ENCODE peak calls at places on chromosomes 2 and 18, in seven cellular contexts. X is astrocyte, S is kidney, M is lung, L is GM23248, F is cardiac muscle cell, H is HCT116. K is an unnamed sample. For H3K36me3, the result is how much of the 10 kb centered on the place peaks cover.

GRCh38 chr18:212780-213179 is 54.4 kb downstream of the USP14 start:
- DNase-seq in X (no peak), S (no peak), M (no peak), L (peak), F (peak), H (no peak), K (no peak)

GRCh38 chr2:75055820-75056675 is 97.6 kb downstream of the POLE4 start:
- DNase-seq in X (peak), S (no peak), M (no peak), L (peak), F (no peak), H (no peak), K (no peak)

GRCh38 chr2:38215993-38216392 is 140.0 kb upstream of the CYP1B1 start:
- DNase-seq in X (no peak), S (no peak), M (no peak), L (peak), F (peak), H (no peak), K (no peak)

GRCh38 chr2:52269696-52270485 is 1238.0 kb upstream of the NRXN1 start:
- DNase-seq in X (peak), S (no peak), M (no peak), L (peak), F (peak), H (no peak), K (no peak)

GRCh38 chr18:9404565-9405060 is 70.0 kb downstream of the TWSG1 start:
- DNase-seq in X (peak), S (no peak), M (no peak), L (no peak), F (peak), H (no peak), K (no peak)

GRCh38 chr2:85797959-85798358 is 44.2 kb downstream of the ATOH8 start:
- DNase-seq in X (no peak), S (no peak), M (no peak), L (peak), F (peak), H (no peak), K (no peak)

GRCh38 chr2:27407798-27408491 is 1.4 kb downstream of the PPM1G start:
- DNase-seq in X (peak), S (no peak), M (no peak), L (peak), F (peak), H (peak), K (peak)

GRCh38 chr2:203135105-203135504 is 103.7 kb upstream of the CYP20A1 start:
- DNase-seq in X (no peak), S (no peak), M (no peak), L (no peak), F (no peak), H (no peak), K (no peak)

GRCh38 chr18:51097046-51097822 is 67.2 kb downstream of the SMAD4 start:
- DNase-seq in X (no peak), S (no peak), M (no peak), L (no peak), F (no peak), H (no peak), K (no peak)

GRCh38 chr2:69911985-69912563 is 2.8 kb upstream of the MXD1 start:
- DNase-seq in X (peak), S (no peak), M (no peak), L (peak), F (peak), H (peak), K (no peak)

GRCh38 chr2:53033416-53033815 is 734.2 kb upstream of the CHAC2 start:
- DNase-seq in X (peak), S (no peak), M (no peak), L (peak), F (no peak), H (no peak), K (no peak)

GRCh38 chr2:169716938-169717690 is 16.5 kb upstream of the KLHL23 start:
- DNase-seq in X (no peak), S (no peak), M (no peak), L (no peak), F (no peak), H (no peak), K (peak)

GRCh38 chr2:19785432-19785831 is 116.4 kb downstream of the TTC32 start:
- DNase-seq in X (peak), S (no peak), M (no peak), L (peak), F (peak), H (no peak), K (no peak)

GRCh38 chr18:36872329-36872728 is 43.4 kb downstream of the KIAA1328 start:
- DNase-seq in X (peak), S (no peak), M (no peak), L (no peak), F (no peak), H (no peak), K (no peak)

GRCh38 chr2:237904806-237905599 is 45.6 kb downstream of the RAMP1 start:
- DNase-seq in X (peak), S (no peak), M (no peak), L (peak), F (peak), H (no peak), K (no peak)

GRCh38 chr2:10045561-10046355 is 2.4 kb downstream of the KLF11 start:
- DNase-seq in X (no peak), S (peak), M (no peak), L (peak), F (no peak), H (no peak), K (no peak)

GRCh38 chr2:188978291-188979081 is 4.3 kb downstream of the COL3A1 start:
- DNase-seq in X (peak), S (no peak), M (no peak), L (peak), F (peak), H (peak), K (no peak)

GRCh38 chr2:46985512-46985911 is 69.9 kb upstream of the MCFD2 start:
- DNase-seq in X (peak), S (no peak), M (no peak), L (peak), F (no peak), H (no peak), K (no peak)

GRCh38 chr2:26640331-26640745 is 828 bp downstream of the CIB4 start:
- DNase-seq in X (peak), S (peak), M (peak), L (peak), F (peak), H (peak), K (peak)

GRCh38 chr2:47014564-47015051 is 99.0 kb upstream of the MCFD2 start:
- DNase-seq in X (no peak), S (no peak), M (no peak), L (no peak), F (no peak), H (no peak), K (no peak)

GRCh38 chr2:40511661-40512213 is 59.8 kb upstream of the SLC8A1 start:
- DNase-seq in X (peak), S (no peak), M (peak), L (peak), F (peak), H (no peak), K (no peak)

GRCh38 chr2:8234757-8235374 is 447.0 kb upstream of the ID2 start:
- DNase-seq in X (no peak), S (no peak), M (no peak), L (no peak), F (no peak), H (no peak), K (no peak)

GRCh38 chr2:134254836-134255235 is 964 bp downstream of the MGAT5 start:
- DNase-seq in X (no peak), S (no peak), M (no peak), L (no peak), F (no peak), H (no peak), K (no peak)
- H3K36me3 ChIP-seq in X (under half), S (under half), M (under half), L (under half), F (under half), H (under half), K (under half)

GRCh38 chr2:42796427-42797248 is 4.3 kb upstream of the HAAO start:
- DNase-seq in X (no peak), S (no peak), M (no peak), L (no peak), F (peak), H (no peak), K (no peak)
- H3K27ac ChIP-seq in X (no peak), S (no peak), M (no peak), L (no peak), F (no peak), H (no peak), K (peak)

GRCh38 chr2:218998414-218999002 is 5.3 kb upstream of the CRYBA2 start:
- DNase-seq in X (no peak), S (no peak), M (no peak), L (no peak), F (no peak), H (no peak), K (no peak)
- H3K4me3 ChIP-seq in X (no peak), S (no peak), M (no peak), L (no peak), F (no peak), H (no peak), K (no peak)

DNA sequence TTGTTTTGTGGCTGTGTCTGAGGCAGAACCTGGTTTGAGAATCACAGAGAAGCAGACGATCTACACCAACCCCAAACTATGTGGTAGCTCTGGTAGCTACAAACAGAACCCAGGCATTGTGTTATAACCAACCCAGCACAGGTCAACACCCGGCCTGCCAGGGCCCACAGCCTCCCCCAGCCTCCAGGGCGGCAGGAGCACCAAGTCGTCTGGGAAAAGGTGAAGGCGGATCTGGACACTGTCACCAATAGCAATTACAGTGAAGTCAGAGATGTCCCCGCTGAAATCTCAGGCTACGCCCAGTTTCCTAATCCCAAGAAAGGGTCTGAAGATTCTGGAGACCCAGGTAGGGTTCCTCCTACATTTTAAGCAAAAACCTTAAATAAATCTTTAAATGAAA is 3.6 kb downstream of the HJURP start:
- DNase-seq in X (no peak), S (no peak), M (no peak), L (no peak), F (no peak), H (no peak), K (no peak)
- H3K36me3 ChIP-seq in X (under half), S (under half), M (under half), L (under half), F (under half), H (half or more), K (under half)

DNA sequence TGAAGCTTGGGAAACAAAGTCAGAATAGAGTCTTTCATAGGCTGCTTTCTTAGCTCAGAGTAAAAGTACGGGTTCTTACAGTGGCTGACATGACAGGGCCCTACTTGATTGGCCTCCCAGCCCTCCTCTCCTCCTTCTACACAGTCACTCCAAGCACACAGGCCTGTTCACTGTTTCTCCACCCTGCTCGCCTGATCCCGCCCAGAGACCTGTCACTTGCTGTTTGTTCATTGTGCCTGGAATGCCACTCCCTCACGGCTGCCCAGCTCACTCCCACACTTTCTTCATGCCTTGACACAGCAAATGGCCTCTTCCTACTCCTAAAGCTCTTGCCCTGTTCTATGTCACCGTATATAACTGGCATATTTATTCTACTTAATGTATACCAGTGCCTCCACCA is 104.8 kb downstream of the MAP4K4 start:
- DNase-seq in X (no peak), S (no peak), M (no peak), L (no peak), F (no peak), H (no peak), K (peak)
- H3K27ac ChIP-seq in X (no peak), S (no peak), M (no peak), L (no peak), F (no peak), H (no peak), K (no peak)

GRCh38 chr18:47417807-47418206 is 166.3 kb upstream of the SKOR2 start:
- DNase-seq in X (no peak), S (no peak), M (no peak), L (peak), F (no peak), H (no peak), K (no peak)

GRCh38 chr18:47418746-47419145 is 167.3 kb upstream of the SKOR2 start:
- DNase-seq in X (peak), S (no peak), M (no peak), L (peak), F (no peak), H (no peak), K (no peak)

GRCh38 chr18:47415888-47416287 is 164.4 kb upstream of the SKOR2 start:
- DNase-seq in X (no peak), S (no peak), M (no peak), L (no peak), F (no peak), H (no peak), K (no peak)

GRCh38 chr18:47422524-47422923 is 171.1 kb upstream of the SKOR2 start:
- DNase-seq in X (no peak), S (no peak), M (no peak), L (peak), F (no peak), H (no peak), K (no peak)

DNA sequence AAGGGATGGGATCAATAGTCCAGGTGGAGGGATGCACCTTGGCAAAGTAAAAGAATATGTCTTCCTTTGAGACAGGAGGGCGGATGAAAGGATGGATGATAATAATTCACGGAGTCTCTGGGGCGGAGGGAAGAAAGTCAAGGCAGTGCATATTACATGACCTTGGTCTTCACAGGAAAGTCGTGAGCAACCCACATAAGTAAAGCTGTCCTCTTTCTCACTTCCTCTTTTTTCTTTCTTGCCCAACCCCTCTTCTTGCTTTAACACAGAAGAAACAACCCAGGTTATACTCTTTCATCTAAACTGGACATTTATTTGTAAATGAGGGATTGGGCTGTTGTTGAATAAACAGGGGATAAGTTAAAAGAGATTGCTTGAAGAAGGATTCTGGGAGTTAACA is 168.7 kb upstream of the SKOR2 start:
- DNase-seq in X (no peak), S (no peak), M (no peak), L (no peak), F (no peak), H (no peak), K (no peak)
- H3K4me3 ChIP-seq in X (no peak), S (no peak), M (no peak), L (no peak), F (no peak), H (no peak), K (no peak)

K was measured in colonic mucosa.